ENCODE peak calls at places on chromosome 12, in six cellular contexts. K is GM23248, O is endodermal cell, H is fibroblast of lung, Z is SK-N-SH, S is neural progenitor cell. L is an unnamed sample.

GRCh38 chr12:57389033-57389432 is 41.8 kb downstream of the R3HDM2 start:
- DNase-seq in K (peak; percentile 92), O (no peak), H (peak; percentile 76), Z (no peak), S (no peak), L (no peak)

GRCh38 chr12:110249105-110249504 is 31.9 kb upstream of the ATP2A2 start:
- DNase-seq in K (no peak), O (peak; percentile 43), H (peak; percentile 70), Z (no peak), S (no peak), L (no peak)

GRCh38 chr12:27531916-27532315 is 7.9 kb downstream of the PPFIBP1 start:
- DNase-seq in K (peak; percentile 35), O (no peak), H (peak; percentile 77), Z (no peak), S (no peak), L (no peak)

GRCh38 chr12:40827923-40828592 is 135.8 kb downstream of the CNTN1 start:
- DNase-seq in K (no peak), O (peak; percentile 73), H (no peak), Z (no peak), S (peak; percentile 37), L (no peak)

GRCh38 chr12:49368240-49368600 is 958 bp downstream of the SPATS2 start:
- DNase-seq in K (peak; percentile 22), O (no peak), H (no peak), Z (no peak), S (no peak), L (no peak)

GRCh38 chr12:11885261-11886038 is 185.3 kb upstream of the BCL2L14 start:
- DNase-seq in K (peak; percentile 54), O (no peak), H (peak; percentile 47), Z (no peak), S (no peak), L (no peak)

GRCh38 chr12:57838594-57839302 is 7.8 kb downstream of the CTDSP2 start:
- DNase-seq in K (peak; percentile 48), O (no peak), H (no peak), Z (no peak), S (no peak), L (no peak)

GRCh38 chr12:130981156-130981789 is 27.6 kb downstream of the ADGRD1 start:
- DNase-seq in K (no peak), O (peak; percentile 41), H (peak; percentile 3), Z (no peak), S (no peak), L (no peak)

GRCh38 chr12:84772281-84772680 is 140.3 kb downstream of the SLC6A15 start:
- DNase-seq in K (peak; percentile 35), O (no peak), H (peak; percentile 31), Z (no peak), S (no peak), L (no peak)

GRCh38 chr12:25949343-25949742 is 9.1 kb upstream of the RASSF8 start:
- DNase-seq in K (no peak), O (peak; percentile 30), H (no peak), Z (no peak), S (no peak), L (no peak)

GRCh38 chr12:63045020-63045860 is 105.8 kb downstream of the AVPR1A start:
- DNase-seq in K (peak; percentile 66), O (no peak), H (peak; percentile 17), Z (no peak), S (no peak), L (peak; percentile 18)

GRCh38 chr12:51240971-51241370 is 2.3 kb downstream of the DAZAP2 start:
- DNase-seq in K (peak; percentile 62), O (no peak), H (peak; percentile 43), Z (no peak), S (no peak), L (no peak)

GRCh38 chr12:11840350-11840749 is 190.9 kb downstream of the ETV6 start:
- DNase-seq in K (no peak), O (peak; percentile 30), H (no peak), Z (no peak), S (no peak), L (no peak)

GRCh38 chr12:92055877-92056276 is 89.8 kb downstream of the BTG1 start:
- DNase-seq in K (no peak), O (no peak), H (no peak), Z (no peak), S (no peak), L (no peak)

GRCh38 chr12:110913119-110914056 is 7.0 kb downstream of the MYL2 start:
- DNase-seq in K (no peak), O (no peak), H (no peak), Z (no peak), S (no peak), L (peak; percentile 26)

GRCh38 chr12:113267621-113268020 is 46.4 kb downstream of the TPCN1 start:
- DNase-seq in K (no peak), O (no peak), H (no peak), Z (no peak), S (no peak), L (no peak)

GRCh38 chr12:62146323-62146722 is 113.9 kb upstream of the USP15 start:
- DNase-seq in K (no peak), O (no peak), H (no peak), Z (no peak), S (no peak), L (no peak)

GRCh38 chr12:88242161-88242925 is 100.2 kb downstream of the TMTC3 start:
- DNase-seq in K (peak; percentile 96), O (no peak), H (peak; percentile 99), Z (no peak), S (no peak), L (no peak)

DNA sequence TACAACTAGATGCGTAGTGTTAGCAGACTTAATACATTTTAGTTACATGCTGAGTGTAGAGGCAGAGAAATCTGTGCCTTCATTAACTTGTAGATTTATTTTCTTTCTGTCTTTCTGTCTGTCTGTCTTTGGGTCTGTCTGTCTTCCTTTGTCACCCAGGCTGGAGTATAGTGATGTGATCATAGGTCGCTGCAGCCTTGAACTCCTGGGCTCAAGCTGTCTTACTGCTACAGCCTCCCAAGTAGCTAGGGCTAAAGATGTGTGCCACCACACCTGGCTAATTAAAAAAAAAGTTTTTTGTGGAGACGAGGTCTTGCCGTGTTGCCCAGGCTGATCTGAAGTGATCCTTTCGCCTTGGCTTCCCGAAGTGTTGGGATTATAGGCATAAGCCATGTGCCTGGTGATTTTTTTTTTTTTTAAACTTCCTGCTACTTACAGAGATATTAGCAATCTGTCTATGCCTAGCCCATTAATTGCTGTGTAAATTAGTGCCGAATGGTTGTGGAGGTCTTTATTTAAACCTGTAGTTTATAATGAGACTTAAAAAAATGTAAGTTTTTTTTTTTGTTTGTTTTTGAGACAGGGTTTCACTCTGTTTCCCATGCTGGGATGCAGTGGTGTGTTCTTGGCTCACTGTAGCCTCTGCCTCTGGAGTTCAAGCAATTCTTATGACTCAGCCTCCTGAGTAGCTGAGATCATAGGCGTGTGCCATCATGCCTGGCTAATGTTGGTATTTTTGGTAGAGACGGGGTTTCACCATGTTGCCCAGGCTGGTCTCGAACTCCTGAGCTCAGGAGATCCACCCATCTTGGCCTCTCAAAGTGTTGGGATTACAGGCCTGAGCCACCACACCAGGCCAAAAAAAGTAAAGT is 22.8 kb downstream of the ERC1 start:
- DNase-seq in K (peak; percentile 88), O (no peak), H (peak; percentile 86), Z (no peak), S (no peak), L (no peak)
- H3K9ac ChIP-seq in K (peak overlapping the region; percentile 50), O (no peak overlapping the region), H (no peak overlapping the region), Z (peak overlapping the region; percentile 19), S (no peak overlapping the region), L (no peak overlapping the region)

GRCh38 chr12:120376009-120376408 is 7.0 kb upstream of the MSI1 start:
- DNase-seq in K (no peak), O (no peak), H (no peak), Z (no peak), S (no peak), L (no peak)
- H3K4me3 ChIP-seq in K (no peak overlapping the region), O (no peak overlapping the region), H (no peak overlapping the region), Z (no peak overlapping the region), S (no peak overlapping the region), L (no peak overlapping the region)

DNA sequence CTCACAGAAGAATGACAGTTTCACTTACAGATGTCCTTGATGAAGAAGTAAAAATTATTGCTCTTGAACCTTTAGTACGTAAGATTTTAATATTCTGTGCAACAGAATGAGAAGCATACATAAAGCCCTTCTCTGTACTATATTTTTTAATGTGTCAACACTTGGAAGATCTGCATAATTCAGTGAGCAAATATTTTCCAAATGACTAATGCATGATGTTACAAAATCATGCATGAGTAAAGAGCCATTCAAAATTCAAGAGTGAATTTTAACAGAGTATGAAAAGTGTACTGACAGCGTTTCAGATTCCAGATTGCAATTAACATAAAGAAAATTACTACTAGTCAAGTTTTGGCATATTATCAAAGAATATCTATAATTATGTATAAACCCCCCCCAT is 101.4 kb upstream of the BBS10 start:
- DNase-seq in K (peak; percentile 77), O (no peak), H (peak; percentile 73), Z (no peak), S (no peak), L (no peak)
- H3K9ac ChIP-seq in K (no peak overlapping the region), O (no peak overlapping the region), H (no peak overlapping the region), Z (no peak overlapping the region), S (no peak overlapping the region), L (no peak overlapping the region)

DNA sequence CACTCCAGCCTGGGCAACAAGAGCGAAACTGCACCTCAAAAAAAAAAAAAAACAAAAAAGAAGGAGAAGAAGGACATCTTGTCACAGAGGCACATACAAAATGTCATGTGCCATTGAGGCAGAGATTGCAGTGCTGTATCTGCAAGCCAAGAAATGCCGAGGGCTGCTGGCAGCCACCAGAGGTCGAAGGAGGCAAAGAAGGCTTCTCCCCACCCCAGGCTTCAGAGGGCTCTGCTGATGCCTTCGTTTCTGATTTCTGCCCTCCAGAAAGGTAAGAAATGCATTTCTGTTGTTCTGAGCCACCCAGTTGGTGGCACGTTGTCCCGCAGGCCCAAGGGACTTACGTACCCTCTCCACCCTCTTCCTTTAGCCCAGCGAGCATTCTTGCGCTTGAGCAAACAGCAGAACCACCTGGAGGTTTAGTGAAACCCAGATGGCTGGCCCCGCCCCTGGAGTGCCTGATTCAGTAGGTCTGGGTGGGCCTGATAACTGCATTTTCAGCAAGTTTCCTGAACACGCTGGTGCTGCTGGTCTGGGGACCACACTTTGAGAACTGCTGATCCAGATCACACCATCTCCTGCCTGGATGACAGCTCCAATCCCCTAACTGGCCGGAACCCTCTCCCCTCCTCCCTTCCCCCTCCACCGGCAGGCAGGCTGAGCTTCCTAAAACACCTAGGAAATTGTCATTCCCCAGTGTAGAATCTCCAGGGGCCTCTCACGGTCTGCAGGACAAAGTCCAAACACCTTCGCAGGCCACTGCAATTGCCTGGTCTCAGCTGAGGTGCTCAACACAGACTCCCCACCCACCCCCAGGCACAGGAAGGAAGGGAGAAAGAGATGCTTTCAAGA is 21.1 kb upstream of the SCARB1 start:
- DNase-seq in K (no peak), O (peak; percentile 87), H (no peak), Z (no peak), S (peak; percentile 43), L (no peak)
- H3K4me3 ChIP-seq in K (no peak overlapping the region), O (no peak overlapping the region), H (no peak overlapping the region), Z (no peak overlapping the region), S (no peak overlapping the region), L (no peak overlapping the region)

DNA sequence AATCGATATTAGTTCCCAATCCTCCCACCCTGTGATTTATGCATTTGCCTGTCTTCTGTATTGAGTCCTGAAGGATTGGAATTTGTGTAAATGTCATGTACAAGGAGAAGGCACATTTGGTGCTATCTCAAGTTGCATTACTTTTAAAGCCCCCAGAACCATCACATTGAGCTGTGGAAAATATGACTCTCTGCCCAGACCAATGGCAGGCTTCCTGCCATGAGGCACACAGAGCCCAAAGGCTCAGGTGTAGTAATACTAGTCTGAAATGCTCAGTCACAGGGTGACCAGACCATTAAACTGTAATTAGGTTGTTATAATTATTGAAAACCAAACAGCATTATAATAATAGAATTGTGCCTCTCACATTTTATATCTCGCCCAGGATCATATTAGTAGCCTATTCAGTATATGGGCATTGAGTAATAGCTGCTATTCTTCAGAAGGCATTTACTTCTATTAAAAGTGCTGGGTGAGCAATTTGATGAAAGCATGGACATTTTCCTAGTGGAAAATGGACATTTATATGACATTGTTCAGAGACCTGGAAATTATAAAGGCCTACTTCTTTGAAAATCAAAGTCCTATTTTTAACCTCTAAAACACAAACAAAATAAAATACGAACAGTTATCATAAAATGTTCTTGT is 14.1 kb downstream of the EMP1 start:
- DNase-seq in K (peak; percentile 69), O (peak; percentile 16), H (no peak), Z (no peak), S (no peak), L (no peak)
- H3K9ac ChIP-seq in K (peak overlapping the region; percentile 99), O (no peak overlapping the region), H (no peak overlapping the region), Z (peak overlapping the region; percentile 10), S (no peak overlapping the region), L (no peak overlapping the region)

L was measured in kidney.